ENCODE peak calls at places on chromosome 5, in six cellular contexts. X, N, A, L, F and C are unnamed samples.
A peak's percentile ranks its signal among the peaks of the same experiment; 100 is the strongest.

GRCh38 chr5:106307265-106307664 is 1363.5 kb downstream of the EFNA5 start:
- DNase-seq in A (no peak), X (no peak), F (no peak), L (no peak), N (no peak), C (no peak)

GRCh38 chr5:72179816-72180440 is 72.7 kb downstream of the MAP1B start:
- DNase-seq in L (no peak), X (no peak), A (no peak), F (no peak), N (no peak), C (no peak)

GRCh38 chr5:62395210-62395950 is 8.3 kb downstream of the DIMT1 start:
- DNase-seq in X (no peak), F (no peak), A (no peak), N (no peak), L (no peak), C (no peak)

GRCh38 chr5:167861134-167861930 is 430.1 kb upstream of the WWC1 start:
- DNase-seq in F (no peak), X (peak; percentile 15), N (no peak), L (peak; percentile 79), A (peak; percentile 2), C (no peak)

GRCh38 chr5:66138572-66139116 is 5.5 kb upstream of the SREK1 start:
- DNase-seq in A (no peak), N (no peak), F (no peak), L (no peak), X (no peak), C (no peak)

GRCh38 chr5:56314536-56314935 is 81.4 kb upstream of the ANKRD55 start:
- DNase-seq in L (no peak), F (no peak), A (peak; percentile 66), N (no peak), X (no peak), C (peak; percentile 22)

GRCh38 chr5:74630387-74631087 is 10.0 kb downstream of the ENC1 start:
- DNase-seq in L (no peak), A (no peak), N (no peak), F (no peak), X (no peak), C (peak; percentile 22)

GRCh38 chr5:165504716-165505115 is 1999.3 kb downstream of the MAT2B start:
- DNase-seq in X (no peak), F (no peak), A (no peak), L (no peak), N (no peak), C (no peak)

GRCh38 chr5:143946821-143947220 is 134.9 kb downstream of the HMHB1 start:
- DNase-seq in A (no peak), N (no peak), L (no peak), X (no peak), F (no peak), C (no peak)

GRCh38 chr5:176743828-176744583 is 66.4 kb upstream of the UNC5A start:
- DNase-seq in A (no peak), L (no peak), X (peak; percentile 26), N (no peak), F (peak; percentile 61), C (no peak)

GRCh38 chr5:35856186-35857003 is at the start of gene IL7R:
- DNase-seq in A (peak; percentile 79), X (no peak), N (no peak), F (no peak), L (no peak), C (peak; percentile 52)

GRCh38 chr5:53126514-53126913 is 17.0 kb upstream of the MOCS2 start:
- DNase-seq in L (no peak), X (no peak), A (no peak), N (no peak), F (no peak), C (no peak)

GRCh38 chr5:179818746-179819295 is 1.9 kb upstream of the SQSTM1 start:
- DNase-seq in F (peak; percentile 98), N (peak; percentile 99), X (peak; percentile 88), L (peak; percentile 91), A (peak; percentile 87), C (peak; percentile 84)
- H3K4me1 ChIP-seq in F (peaks cover 63% of the 10 kb centered on the region), N (peaks cover 40% of the 10 kb centered on the region), X (peaks cover 22% of the 10 kb centered on the region), L (peaks cover 23% of the 10 kb centered on the region), A (peaks cover 32% of the 10 kb centered on the region), C (peaks cover 46% of the 10 kb centered on the region)

DNA sequence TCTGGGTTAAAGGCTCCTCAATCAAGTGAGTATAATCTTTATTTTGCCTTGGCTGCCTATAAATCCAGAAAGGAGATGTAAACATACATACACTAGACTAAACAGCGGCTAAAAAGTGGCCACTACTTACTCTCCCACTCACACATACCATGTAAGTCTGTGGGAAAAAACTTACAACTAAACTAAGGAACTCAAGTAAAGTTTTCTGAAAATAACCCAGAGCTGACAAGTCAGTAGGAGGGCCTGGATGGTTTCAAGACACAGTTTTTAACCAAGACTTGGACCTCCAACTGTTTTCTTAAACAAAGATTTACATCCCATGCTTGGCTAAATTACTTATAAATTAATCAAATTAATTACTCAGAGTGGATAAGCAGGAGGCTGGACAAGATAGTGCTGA is 64.5 kb downstream of the CEP120 start:
- DNase-seq in N (no peak), A (no peak), F (no peak), X (no peak), L (no peak), C (no peak)
- H3K4me1 ChIP-seq in N (no peaks in the 10 kb centered on the region), A (peaks cover 12% of the 10 kb centered on the region), F (no peaks in the 10 kb centered on the region), X (no peaks in the 10 kb centered on the region), L (no peaks in the 10 kb centered on the region), C (no peaks in the 10 kb centered on the region)

GRCh38 chr5:171927345-171927941 is 79.0 kb downstream of the FBXW11 start:
- DNase-seq in X (no peak), N (no peak), L (no peak), F (no peak), A (peak; percentile 12), C (no peak)
- H3K4me1 ChIP-seq in X (no peaks in the 10 kb centered on the region), N (peaks cover 2% of the 10 kb centered on the region), L (no peaks in the 10 kb centered on the region), F (peaks cover 35% of the 10 kb centered on the region), A (no peaks in the 10 kb centered on the region), C (peaks cover 5% of the 10 kb centered on the region)

GRCh38 chr5:95932941-95933340 is 28.7 kb downstream of the ELL2 start:
- DNase-seq in A (no peak), N (no peak), L (no peak), X (no peak), F (no peak), C (no peak)

GRCh38 chr5:95930141-95930540 is 31.5 kb downstream of the ELL2 start:
- DNase-seq in X (no peak), L (no peak), F (no peak), N (no peak), A (no peak), C (no peak)

GRCh38 chr5:95928724-95929253 is 32.9 kb downstream of the ELL2 start:
- DNase-seq in F (no peak), N (no peak), L (no peak), A (no peak), X (no peak), C (no peak)

GRCh38 chr5:95930541-95930940 is 31.1 kb downstream of the ELL2 start:
- DNase-seq in F (no peak), N (no peak), X (no peak), A (no peak), L (no peak), C (no peak)

GRCh38 chr5:95931118-95931833 is 30.4 kb downstream of the ELL2 start:
- DNase-seq in N (no peak), X (no peak), L (no peak), A (no peak), F (no peak), C (no peak)
- H3K4me1 ChIP-seq in N (no peaks in the 10 kb centered on the region), X (peaks cover 9% of the 10 kb centered on the region), L (peaks cover 23% of the 10 kb centered on the region), A (no peaks in the 10 kb centered on the region), F (peaks cover 5% of the 10 kb centered on the region), C (no peaks in the 10 kb centered on the region)

GRCh38 chr5:77845273-77845646 is 69.1 kb upstream of the TBCA start:
- DNase-seq in L (no peak), F (no peak), X (no peak), A (no peak), N (no peak), C (no peak)
- H3K4me1 ChIP-seq in L (no peaks in the 10 kb centered on the region), F (peaks cover 13% of the 10 kb centered on the region), X (no peaks in the 10 kb centered on the region), A (no peaks in the 10 kb centered on the region), N (peaks cover 5% of the 10 kb centered on the region), C (peaks cover 12% of the 10 kb centered on the region)

GRCh38 chr5:141511771-141512325 is 23.0 kb downstream of the PCDHGC5 start:
- DNase-seq in A (peak; percentile 26), N (no peak), F (no peak), X (no peak), L (no peak), C (no peak)

GRCh38 chr5:141514330-141515111 is 25.6 kb downstream of the PCDHGC5 start:
- DNase-seq in X (no peak), L (no peak), A (peak; percentile 55), F (no peak), N (no peak), C (no peak)

GRCh38 chr5:141512390-141513020 is 23.6 kb downstream of the PCDHGC5 start:
- DNase-seq in N (peak; percentile 90), L (peak; percentile 85), F (peak; percentile 96), X (peak; percentile 69), A (peak; percentile 90), C (peak; percentile 80)

GRCh38 chr5:141513627-141514329 is 24.9 kb downstream of the PCDHGC5 start:
- DNase-seq in F (peak; percentile 87), A (peak; percentile 91), X (peak; percentile 86), N (peak; percentile 92), L (peak; percentile 74), C (peak; percentile 24)

DNA sequence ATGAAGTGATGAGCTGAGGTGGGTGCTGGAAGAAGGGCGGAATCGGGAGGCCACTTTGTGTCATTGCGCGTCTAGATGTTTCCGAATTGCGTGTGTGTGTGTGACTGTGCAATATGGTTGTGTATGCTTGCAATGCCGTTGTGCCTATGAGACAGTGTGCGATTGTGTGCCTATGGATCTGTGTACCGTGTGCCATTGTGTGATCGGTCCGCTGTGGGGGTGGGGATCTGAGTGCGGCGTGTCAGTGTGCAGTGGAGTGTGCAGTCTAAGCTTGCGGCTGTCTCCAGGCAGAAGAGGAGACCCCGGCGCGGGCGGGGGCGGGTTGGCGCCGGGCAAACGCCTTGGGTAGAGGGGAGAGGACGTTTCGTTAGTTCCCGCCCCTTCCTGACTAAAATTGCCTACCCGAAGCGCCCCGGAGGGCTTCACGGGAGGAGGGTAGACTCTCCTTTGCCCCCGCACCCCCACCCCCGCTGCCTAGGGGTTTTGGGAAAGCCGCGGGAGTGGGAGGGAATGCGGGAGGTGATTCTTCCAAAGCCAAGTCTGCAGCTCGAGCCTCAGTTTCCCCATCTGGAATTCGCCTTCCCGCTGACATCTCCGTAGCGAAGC is 24.2 kb downstream of the PCDHGC5 start:
- DNase-seq in L (peak; percentile 62), N (peak; percentile 80), A (peak; percentile 74), F (peak; percentile 86), X (peak; percentile 72), C (peak; percentile 28)
- H3K4me1 ChIP-seq in L (peaks cover 15% of the 10 kb centered on the region), N (peaks cover 14% of the 10 kb centered on the region), A (peaks cover 100% of the 10 kb centered on the region), F (peaks cover 62% of the 10 kb centered on the region), X (peaks cover 71% of the 10 kb centered on the region), C (peaks cover 20% of the 10 kb centered on the region)

GRCh38 chr5:139277171-139277570 is 16.4 kb upstream of the MATR3 start:
- DNase-seq in X (no peak), N (no peak), F (no peak), A (no peak), L (no peak), C (no peak)
- H3K4me1 ChIP-seq in X (peaks cover 27% of the 10 kb centered on the region), N (peaks cover 14% of the 10 kb centered on the region), F (peaks cover 50% of the 10 kb centered on the region), A (peaks cover 77% of the 10 kb centered on the region), L (peaks cover 55% of the 10 kb centered on the region), C (peaks cover 54% of the 10 kb centered on the region)